ENCODE peak calls at places on chromosomes 1 and 21, in four cellular contexts. One of them, this sample, is unnamed.

GRCh38 chr1:230350208-230350921 is 75.8 kb downstream of the PGBD5 start:
- DNase-seq in HepG2: no peak
- DNase-seq in endothelial cell of umbilical vein: no peak
- DNase-seq in fibroblast of lung: no peak
- DNase-seq in this sample: no peak

GRCh38 chr1:21378705-21379494 is 61.0 kb upstream of the NBPF3 start:
- DNase-seq in HepG2: no peak
- DNase-seq in endothelial cell of umbilical vein: no peak
- DNase-seq in fibroblast of lung: no peak
- DNase-seq in this sample: no peak

GRCh38 chr1:212774584-212774983 is 17.0 kb downstream of the NSL1 start:
- DNase-seq in HepG2: no peak
- DNase-seq in endothelial cell of umbilical vein: peak
- DNase-seq in fibroblast of lung: peak
- DNase-seq in this sample: peak

GRCh38 chr1:211708006-211708405 is 32.6 kb upstream of the NEK2 start:
- DNase-seq in HepG2: no peak
- DNase-seq in endothelial cell of umbilical vein: no peak
- DNase-seq in fibroblast of lung: peak
- DNase-seq in this sample: no peak

GRCh38 chr21:37566790-37567725 is 200.5 kb downstream of the DYRK1A start:
- DNase-seq in HepG2: no peak
- DNase-seq in endothelial cell of umbilical vein: no peak
- DNase-seq in fibroblast of lung: no peak
- DNase-seq in this sample: no peak

GRCh38 chr1:906532-907420 is 16.9 kb upstream of the SAMD11 start:
- DNase-seq in HepG2: no peak
- DNase-seq in endothelial cell of umbilical vein: no peak
- DNase-seq in fibroblast of lung: peak
- DNase-seq in this sample: peak

GRCh38 chr1:16903458-16903796 is 7.6 kb downstream of the RNU1-2 start:
- DNase-seq in HepG2: no peak
- DNase-seq in endothelial cell of umbilical vein: no peak
- DNase-seq in fibroblast of lung: no peak
- DNase-seq in this sample: no peak

GRCh38 chr1:67118191-67118590 is 16.6 kb downstream of the C1orf141 start:
- DNase-seq in HepG2: no peak
- DNase-seq in endothelial cell of umbilical vein: no peak
- DNase-seq in fibroblast of lung: no peak
- DNase-seq in this sample: no peak

GRCh38 chr1:2956571-2956970 is 64.7 kb upstream of the ACTRT2 start:
- DNase-seq in HepG2: no peak
- DNase-seq in endothelial cell of umbilical vein: no peak
- DNase-seq in fibroblast of lung: no peak
- DNase-seq in this sample: no peak

GRCh38 chr1:30857964-30858363 is 50.6 kb downstream of the SDC3 start:
- DNase-seq in HepG2: no peak
- DNase-seq in endothelial cell of umbilical vein: no peak
- DNase-seq in fibroblast of lung: no peak
- DNase-seq in this sample: no peak

GRCh38 chr1:175920401-175920800 is 177.0 kb upstream of the TNR start:
- DNase-seq in HepG2: no peak
- DNase-seq in endothelial cell of umbilical vein: no peak
- DNase-seq in fibroblast of lung: no peak
- DNase-seq in this sample: peak

GRCh38 chr1:222880586-222880985 is 65.7 kb downstream of the DISP1 start:
- DNase-seq in HepG2: no peak
- DNase-seq in endothelial cell of umbilical vein: peak
- DNase-seq in fibroblast of lung: peak
- DNase-seq in this sample: peak

GRCh38 chr1:206833741-206834140 is 31.7 kb upstream of the IL20 start:
- DNase-seq in HepG2: no peak
- DNase-seq in endothelial cell of umbilical vein: no peak
- DNase-seq in fibroblast of lung: no peak
- DNase-seq in this sample: no peak

GRCh38 chr1:91885331-91885715 is 628 bp downstream of the TGFBR3 start:
- DNase-seq in HepG2: no peak
- DNase-seq in endothelial cell of umbilical vein: no peak
- DNase-seq in fibroblast of lung: no peak
- DNase-seq in this sample: peak

GRCh38 chr1:156675271-156675708 is 1.9 kb downstream of the NES start:
- DNase-seq in HepG2: no peak
- DNase-seq in endothelial cell of umbilical vein: no peak
- DNase-seq in fibroblast of lung: no peak
- DNase-seq in this sample: no peak

GRCh38 chr21:19999369-20000272 is 998.6 kb upstream of the NCAM2 start:
- DNase-seq in HepG2: no peak
- DNase-seq in endothelial cell of umbilical vein: no peak
- DNase-seq in fibroblast of lung: no peak
- DNase-seq in this sample: peak

GRCh38 chr1:84672080-84672735 is 18.1 kb downstream of the SSX2IP start:
- DNase-seq in HepG2: no peak
- DNase-seq in endothelial cell of umbilical vein: no peak
- DNase-seq in fibroblast of lung: no peak
- DNase-seq in this sample: no peak

GRCh38 chr21:44996983-44997936 is 57.4 kb downstream of the SLX9 start:
- DNase-seq in HepG2: no peak
- DNase-seq in endothelial cell of umbilical vein: no peak
- DNase-seq in fibroblast of lung: no peak
- DNase-seq in this sample: no peak

GRCh38 chr21:29367335-29367734 is 68.6 kb downstream of the BACH1 start:
- DNase-seq in HepG2: no peak
- DNase-seq in endothelial cell of umbilical vein: no peak
- DNase-seq in fibroblast of lung: no peak
- DNase-seq in this sample: no peak

GRCh38 chr1:26015358-26015757 is 6.2 kb upstream of the EXTL1 start:
- DNase-seq in HepG2: peak
- DNase-seq in endothelial cell of umbilical vein: no peak
- DNase-seq in fibroblast of lung: peak
- DNase-seq in this sample: peak

GRCh38 chr1:51313268-51313852 is 17.0 kb downstream of the TTC39A start:
- DNase-seq in HepG2: no peak
- DNase-seq in endothelial cell of umbilical vein: peak
- DNase-seq in fibroblast of lung: no peak
- DNase-seq in this sample: no peak

GRCh38 chr1:224188286-224188685 is 5.2 kb downstream of the DEGS1 start:
- DNase-seq in HepG2: no peak
- DNase-seq in endothelial cell of umbilical vein: no peak
- DNase-seq in fibroblast of lung: no peak
- DNase-seq in this sample: no peak

GRCh38 chr1:167057297-167057688 is 32.9 kb downstream of the GPA33 start:
- DNase-seq in HepG2: peak
- DNase-seq in endothelial cell of umbilical vein: no peak
- DNase-seq in fibroblast of lung: peak
- DNase-seq in this sample: no peak

GRCh38 chr1:165254376-165254775 is 102.1 kb downstream of the LMX1A start:
- DNase-seq in HepG2: no peak
- DNase-seq in endothelial cell of umbilical vein: no peak
- DNase-seq in fibroblast of lung: no peak
- DNase-seq in this sample: no peak

GRCh38 chr21:25005388-25005787 is 601.9 kb downstream of the MRPL39 start:
- DNase-seq in HepG2: no peak
- DNase-seq in endothelial cell of umbilical vein: no peak
- DNase-seq in fibroblast of lung: peak
- DNase-seq in this sample: no peak

GRCh38 chr1:3035871-3036645 is 14.8 kb downstream of the ACTRT2 start:
- DNase-seq in HepG2: no peak
- DNase-seq in endothelial cell of umbilical vein: no peak
- DNase-seq in fibroblast of lung: no peak
- DNase-seq in this sample: no peak

GRCh38 chr1:21898326-21899155 is 38.6 kb downstream of the HSPG2 start:
- DNase-seq in HepG2: peak
- DNase-seq in endothelial cell of umbilical vein: peak
- DNase-seq in fibroblast of lung: no peak
- DNase-seq in this sample: peak

GRCh38 chr1:223180803-223181321 is 37.8 kb upstream of the TLR5 start:
- DNase-seq in HepG2: no peak
- DNase-seq in endothelial cell of umbilical vein: no peak
- DNase-seq in fibroblast of lung: peak
- DNase-seq in this sample: no peak

GRCh38 chr1:218383051-218383450 is 37.9 kb downstream of the TGFB2 start:
- DNase-seq in HepG2: no peak
- DNase-seq in endothelial cell of umbilical vein: no peak
- DNase-seq in fibroblast of lung: no peak
- DNase-seq in this sample: no peak

GRCh38 chr1:151944110-151944858 is 35.0 kb upstream of the THEM4 start:
- DNase-seq in HepG2: no peak
- DNase-seq in endothelial cell of umbilical vein: no peak
- DNase-seq in fibroblast of lung: peak
- DNase-seq in this sample: peak

GRCh38 chr1:156725683-156726280 is 2.5 kb upstream of the METTL25B start:
- DNase-seq in HepG2: peak
- DNase-seq in endothelial cell of umbilical vein: peak
- DNase-seq in fibroblast of lung: peak
- DNase-seq in this sample: peak

GRCh38 chr1:167957710-167958109 is 20.8 kb upstream of the MPC2 start:
- DNase-seq in HepG2: no peak
- DNase-seq in endothelial cell of umbilical vein: no peak
- DNase-seq in fibroblast of lung: no peak
- DNase-seq in this sample: no peak

GRCh38 chr1:118158918-118159317 is 26.1 kb downstream of the SPAG17 start:
- DNase-seq in HepG2: no peak
- DNase-seq in endothelial cell of umbilical vein: no peak
- DNase-seq in fibroblast of lung: peak
- DNase-seq in this sample: peak

GRCh38 chr1:26697978-26698849 is 2.4 kb downstream of the ARID1A start:
- DNase-seq in HepG2: peak
- DNase-seq in endothelial cell of umbilical vein: peak
- DNase-seq in fibroblast of lung: peak
- DNase-seq in this sample: peak

GRCh38 chr1:8025671-8026144 is 401 bp downstream of the ERRFI1 start:
- DNase-seq in HepG2: no peak
- DNase-seq in endothelial cell of umbilical vein: no peak
- DNase-seq in fibroblast of lung: no peak
- DNase-seq in this sample: no peak

GRCh38 chr1:8025061-8025670 is 943 bp downstream of the ERRFI1 start:
- DNase-seq in HepG2: no peak
- DNase-seq in endothelial cell of umbilical vein: no peak
- DNase-seq in fibroblast of lung: peak
- DNase-seq in this sample: peak

GRCh38 chr1:8027748-8028631 is 1.9 kb upstream of the ERRFI1 start:
- DNase-seq in HepG2: peak
- DNase-seq in endothelial cell of umbilical vein: peak
- DNase-seq in fibroblast of lung: peak
- DNase-seq in this sample: peak

GRCh38 chr1:8026153-8026975 is at the start of gene ERRFI1:
- DNase-seq in HepG2: peak
- DNase-seq in endothelial cell of umbilical vein: peak
- DNase-seq in fibroblast of lung: peak
- DNase-seq in this sample: peak

DNA sequence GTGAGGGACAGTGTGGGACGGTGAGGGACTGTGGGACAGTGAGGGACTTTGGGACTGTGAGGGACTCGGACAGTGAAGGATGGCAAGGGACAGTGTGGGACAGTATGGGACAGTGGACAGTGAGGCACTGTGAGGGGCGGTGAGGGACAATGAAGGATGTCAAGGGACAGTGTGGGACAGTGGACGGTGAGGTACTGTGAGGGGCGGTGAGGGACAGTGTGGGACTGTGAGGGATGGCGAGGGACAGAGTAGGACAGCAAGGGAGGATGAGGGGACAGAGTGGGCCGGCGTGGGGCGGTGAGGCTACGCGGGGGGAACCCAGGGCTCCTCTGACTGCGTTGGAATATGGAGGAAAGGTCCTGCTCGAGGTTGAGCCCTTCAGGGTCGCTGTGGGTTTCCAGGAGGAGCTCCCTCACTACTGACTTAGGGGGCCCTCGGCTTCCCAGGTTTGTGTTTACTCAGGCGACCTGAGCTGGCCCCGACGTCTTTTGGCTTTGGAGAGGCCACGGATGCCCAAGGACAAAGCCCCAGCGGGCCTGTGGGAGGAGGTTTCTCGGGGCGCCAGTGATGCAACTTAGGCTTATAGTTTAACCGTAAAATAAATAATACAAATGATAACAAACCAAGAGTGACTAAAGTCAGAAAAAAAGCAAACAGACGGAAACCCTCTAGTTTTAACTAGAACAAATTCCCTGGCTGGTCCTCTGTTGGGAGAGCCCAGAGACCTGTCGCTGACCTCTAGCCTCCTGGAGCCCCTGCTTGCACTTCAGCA is 1.1 kb upstream of the ERRFI1 start:
- DNase-seq in HepG2: peak
- DNase-seq in endothelial cell of umbilical vein: no peak
- DNase-seq in fibroblast of lung: peak
- DNase-seq in this sample: peak
- H2AFZ ChIP-seq in HepG2: no peak
- H2AFZ ChIP-seq in endothelial cell of umbilical vein: no peak
- H2AFZ ChIP-seq in fibroblast of lung: peak
- H2AFZ ChIP-seq in this sample: no peak

GRCh38 chr1:200776949-200777348 is 38.3 kb downstream of the CAMSAP2 start:
- DNase-seq in HepG2: peak
- DNase-seq in endothelial cell of umbilical vein: no peak
- DNase-seq in fibroblast of lung: peak
- DNase-seq in this sample: peak
- H2AFZ ChIP-seq in HepG2: no peak
- H2AFZ ChIP-seq in endothelial cell of umbilical vein: no peak
- H2AFZ ChIP-seq in fibroblast of lung: no peak
- H2AFZ ChIP-seq in this sample: no peak

DNA sequence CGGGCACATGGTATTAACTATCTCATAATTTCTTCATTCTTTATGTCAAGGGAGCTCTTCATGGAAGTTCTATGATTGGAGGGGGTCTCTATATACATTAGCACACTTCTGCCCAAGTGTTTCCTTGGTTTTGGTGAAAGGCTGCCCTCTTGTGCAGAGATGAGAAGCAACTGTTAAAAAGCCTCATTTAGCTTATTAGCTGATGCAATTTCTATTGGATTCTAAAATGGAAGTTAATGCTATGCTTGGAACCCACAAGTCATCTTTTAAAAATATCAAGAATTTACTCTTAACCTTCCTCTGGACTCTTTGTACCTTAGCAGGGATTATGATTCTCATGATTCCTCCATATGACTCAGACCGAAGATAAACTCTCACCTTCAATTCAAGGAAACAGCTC is 328.9 kb downstream of the PTBP2 start:
- DNase-seq in HepG2: no peak
- DNase-seq in endothelial cell of umbilical vein: peak
- DNase-seq in fibroblast of lung: peak
- DNase-seq in this sample: peak
- H2AFZ ChIP-seq in HepG2: no peak
- H2AFZ ChIP-seq in endothelial cell of umbilical vein: no peak
- H2AFZ ChIP-seq in fibroblast of lung: no peak
- H2AFZ ChIP-seq in this sample: no peak

GRCh38 chr21:43867936-43868335 is 2.9 kb downstream of the AGPAT3 start:
- DNase-seq in HepG2: peak
- DNase-seq in endothelial cell of umbilical vein: no peak
- DNase-seq in fibroblast of lung: no peak
- DNase-seq in this sample: no peak

GRCh38 chr21:43866233-43866632 is 1.2 kb downstream of the AGPAT3 start:
- DNase-seq in HepG2: no peak
- DNase-seq in endothelial cell of umbilical vein: no peak
- DNase-seq in fibroblast of lung: peak
- DNase-seq in this sample: peak

GRCh38 chr21:43865471-43866181 is 603 bp downstream of the AGPAT3 start:
- DNase-seq in HepG2: no peak
- DNase-seq in endothelial cell of umbilical vein: no peak
- DNase-seq in fibroblast of lung: peak
- DNase-seq in this sample: peak

GRCh38 chr21:43867332-43867703 is 2.3 kb downstream of the AGPAT3 start:
- DNase-seq in HepG2: no peak
- DNase-seq in endothelial cell of umbilical vein: no peak
- DNase-seq in fibroblast of lung: no peak
- DNase-seq in this sample: no peak

GRCh38 chr21:43866659-43867331 is 1.8 kb downstream of the AGPAT3 start:
- DNase-seq in HepG2: peak
- DNase-seq in endothelial cell of umbilical vein: peak
- DNase-seq in fibroblast of lung: no peak
- DNase-seq in this sample: peak
- H2AFZ ChIP-seq in HepG2: no peak
- H2AFZ ChIP-seq in endothelial cell of umbilical vein: no peak
- H2AFZ ChIP-seq in fibroblast of lung: no peak
- H2AFZ ChIP-seq in this sample: no peak